ENCODE peak calls at places on chromosomes 4 and X, in five cellular contexts. T is transverse colon, J is suprapubic skin, A is astrocyte, W is cardiac muscle cell. D is an unnamed sample.

GRCh38 chr4:8280158-8280875 is 10.8 kb downstream of the HTRA3 start:
- DNase-seq in T (no peak), J (no peak), A (no peak), W (no peak), D (no peak)

GRCh38 chr4:48490012-48490679 is at the start of gene ZAR1:
- DNase-seq in T (no peak), J (no peak), A (no peak), W (no peak), D (no peak)

GRCh38 chrX:141405878-141406492 is 163.7 kb upstream of the SPANXC start:
- DNase-seq in T (no peak), J (no peak), A (peak; percentile 80), W (peak; percentile 71), D (no peak)

GRCh38 chr4:39348371-39349265 is 17.5 kb downstream of the RFC1 start:
- DNase-seq in T (no peak), J (no peak), A (peak; percentile 63), W (no peak), D (no peak)

GRCh38 chr4:54620773-54621172 is 37.0 kb upstream of the KIT start:
- DNase-seq in T (no peak), J (no peak), A (no peak), W (no peak), D (no peak)

GRCh38 chrX:152915541-152916241 is 17.8 kb downstream of the ZNF185 start:
- DNase-seq in T (no peak), J (no peak), A (peak; percentile 52), W (peak; percentile 32), D (peak; percentile 14)

GRCh38 chr4:168241953-168242352 is 76.6 kb downstream of the DDX60 start:
- DNase-seq in T (no peak), J (no peak), A (no peak), W (no peak), D (no peak)

GRCh38 chr4:119113033-119113655 is 22.5 kb upstream of the MYOZ2 start:
- DNase-seq in T (no peak), J (no peak), A (peak; percentile 94), W (peak; percentile 92), D (peak; percentile 12)

GRCh38 chr4:22129454-22130075 is 181.0 kb upstream of the KCNIP4 start:
- DNase-seq in T (peak; percentile 22), J (no peak), A (peak; percentile 9), W (peak; percentile 63), D (peak; percentile 50)

GRCh38 chrX:85052207-85052606 is 48.5 kb downstream of the APOOL start:
- DNase-seq in T (no peak), J (no peak), A (no peak), W (peak; percentile 22), D (no peak)

GRCh38 chrX:154459843-154460242 is 1.8 kb downstream of the PLXNA3 start:
- DNase-seq in T (no peak), J (no peak), A (no peak), W (no peak), D (no peak)

GRCh38 chr4:139721789-139722188 is 56.2 kb downstream of the MGST2 start:
- DNase-seq in T (no peak), J (no peak), A (no peak), W (no peak), D (no peak)

GRCh38 chr4:88812420-88812819 is 114.8 kb upstream of the NAP1L5 start:
- DNase-seq in T (no peak), J (no peak), A (no peak), W (no peak), D (no peak)

GRCh38 chr4:79227896-79228295 is 98.0 kb downstream of the NAA11 start:
- DNase-seq in T (no peak), J (no peak), A (no peak), W (peak; percentile 70), D (no peak)

GRCh38 chr4:154416183-154416543 is 75.4 kb downstream of the DCHS2 start:
- DNase-seq in T (peak; percentile 20), J (no peak), A (no peak), W (peak; percentile 4), D (peak; percentile 1)

GRCh38 chr4:153546273-153546672 is 80.1 kb downstream of the TMEM131L start:
- DNase-seq in T (no peak), J (no peak), A (no peak), W (peak; percentile 21), D (no peak)

GRCh38 chrX:104721854-104722253 is 155.9 kb downstream of the IL1RAPL2 start:
- DNase-seq in T (no peak), J (no peak), A (no peak), W (no peak), D (peak; percentile 89)

GRCh38 chrX:56994375-56995270 is 718 bp downstream of the SPIN3 start:
- DNase-seq in T (no peak), J (no peak), A (peak; percentile 1), W (peak; percentile 1), D (no peak)

GRCh38 chrX:153971124-153971631 is 440 bp downstream of the HCFC1 start:
- DNase-seq in T (peak; percentile 95), J (peak; percentile 93), A (peak; percentile 75), W (peak; percentile 92), D (peak; percentile 84)

GRCh38 chr4:177381762-177382310 is 60.4 kb downstream of the AGA start:
- DNase-seq in T (no peak), J (no peak), A (no peak), W (no peak), D (no peak)

GRCh38 chr4:52840531-52841350 is 21.4 kb upstream of the RASL11B start:
- DNase-seq in T (no peak), J (no peak), A (no peak), W (no peak), D (no peak)

GRCh38 chr4:74848774-74849173 is 54.5 kb upstream of the BTC start:
- DNase-seq in T (no peak), J (no peak), A (no peak), W (no peak), D (no peak)

GRCh38 chrX:30900227-30900626 is 11.2 kb upstream of the TAB3 start:
- DNase-seq in T (no peak), J (no peak), A (peak; percentile 32), W (no peak), D (no peak)

GRCh38 chr4:105399535-105400161 is 74.2 kb downstream of the PPA2 start:
- DNase-seq in T (no peak), J (no peak), A (peak; percentile 83), W (peak; percentile 83), D (no peak)

GRCh38 chrX:13845721-13846378 is 29.0 kb upstream of the GPM6B start:
- DNase-seq in T (no peak), J (no peak), A (peak; percentile 43), W (no peak), D (no peak)

DNA sequence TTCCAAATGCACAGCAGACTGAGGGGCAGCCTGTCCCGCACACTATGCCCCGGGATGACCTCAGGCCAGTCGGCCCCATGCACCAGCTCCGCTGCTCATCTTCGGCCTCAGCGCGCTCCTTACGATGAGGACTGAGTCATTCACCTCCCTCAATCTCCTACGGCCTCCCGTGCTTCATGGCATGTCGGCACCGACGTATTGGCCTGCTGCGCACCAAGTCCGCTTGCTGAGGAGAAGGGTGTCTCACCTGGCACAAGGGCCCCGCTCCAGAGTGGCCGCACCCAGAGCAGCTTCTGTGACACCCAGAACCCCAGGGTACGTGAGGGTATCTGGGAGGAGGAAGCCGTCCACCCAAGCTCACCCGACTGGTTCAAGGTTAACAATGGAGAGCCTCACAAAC is 35.5 kb downstream of the GAK start:
- DNase-seq in T (no peak), J (no peak), A (no peak), W (no peak), D (no peak)
- H3K36me3 ChIP-seq in T (peaks cover 30% of the 10 kb centered on the region), J (peaks cover 85% of the 10 kb centered on the region), A (peaks cover 8% of the 10 kb centered on the region), W (no peaks in the 10 kb centered on the region), D (peaks cover 15% of the 10 kb centered on the region)

GRCh38 chrX:45822124-45822523 is 621.4 kb upstream of the DIPK2B start:
- DNase-seq in T (no peak), J (no peak), A (no peak), W (no peak), D (no peak)
- H3K36me3 ChIP-seq in T (no peaks in the 10 kb centered on the region), J (no peaks in the 10 kb centered on the region), A (no peaks in the 10 kb centered on the region), W (no peaks in the 10 kb centered on the region), D (no peaks in the 10 kb centered on the region)

DNA sequence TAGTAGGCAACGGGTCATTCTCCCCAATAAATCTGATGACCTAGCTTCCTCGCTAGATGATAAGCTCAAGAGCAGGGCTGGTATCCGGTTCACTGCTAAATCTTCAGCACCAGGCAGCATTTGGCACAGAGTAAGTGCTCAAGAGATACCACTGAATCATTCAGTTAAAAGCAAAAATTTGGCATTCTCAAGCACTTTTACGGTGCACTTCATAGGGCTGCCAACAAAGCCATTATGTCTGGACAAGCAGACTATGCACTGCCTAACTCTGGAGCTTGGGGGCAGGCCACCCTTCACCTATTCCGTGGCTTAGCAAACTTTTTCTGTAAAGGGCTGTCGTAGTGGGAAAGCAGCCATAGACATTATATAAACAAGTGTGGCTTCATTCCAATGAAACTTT is 23.8 kb upstream of the CXorf38 start:
- DNase-seq in T (no peak), J (no peak), A (peak; percentile 10), W (peak; percentile 0), D (no peak)
- H3K36me3 ChIP-seq in T (peaks cover 4% of the 10 kb centered on the region), J (peaks cover 43% of the 10 kb centered on the region), A (peaks cover 22% of the 10 kb centered on the region), W (no peaks in the 10 kb centered on the region), D (peaks cover 15% of the 10 kb centered on the region)

GRCh38 chr4:143207555-143207954 is 22.8 kb downstream of the USP38 start:
- DNase-seq in T (no peak), J (no peak), A (no peak), W (peak; percentile 45), D (peak; percentile 16)
- H3K36me3 ChIP-seq in T (peaks cover 59% of the 10 kb centered on the region), J (peaks cover 35% of the 10 kb centered on the region), A (peaks cover 35% of the 10 kb centered on the region), W (peaks cover 49% of the 10 kb centered on the region), D (peaks cover 2% of the 10 kb centered on the region)

DNA sequence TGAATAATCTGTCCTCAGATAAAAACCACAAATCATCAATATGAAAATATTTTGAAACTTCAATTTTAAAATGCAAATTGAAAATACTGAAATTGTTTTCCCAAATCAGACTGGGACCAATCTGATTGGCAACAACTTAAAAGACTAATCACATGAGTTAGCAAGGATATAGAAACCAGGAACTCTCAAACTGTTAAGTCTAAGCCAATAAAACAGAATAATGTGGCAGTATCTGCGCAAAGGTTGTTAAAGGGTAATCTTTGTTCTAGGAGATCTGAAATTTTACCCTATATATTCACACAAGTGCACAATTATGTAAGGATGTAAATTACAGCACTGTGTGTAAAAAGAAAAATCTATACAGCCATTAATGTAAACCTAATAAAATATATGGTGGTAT is 29.7 kb downstream of the EIF4E start:
- DNase-seq in T (no peak), J (no peak), A (no peak), W (no peak), D (peak; percentile 26)
- H3K36me3 ChIP-seq in T (peaks cover 17% of the 10 kb centered on the region), J (peaks cover 31% of the 10 kb centered on the region), A (peaks cover 23% of the 10 kb centered on the region), W (peaks cover 27% of the 10 kb centered on the region), D (peaks cover 4% of the 10 kb centered on the region)

GRCh38 chr4:141810038-141810701 is 173.8 kb downstream of the IL15 start:
- DNase-seq in T (no peak), J (no peak), A (no peak), W (no peak), D (no peak)
- H3K36me3 ChIP-seq in T (no peaks in the 10 kb centered on the region), J (no peaks in the 10 kb centered on the region), A (no peaks in the 10 kb centered on the region), W (no peaks in the 10 kb centered on the region), D (no peaks in the 10 kb centered on the region)

GRCh38 chr4:1736820-1737219 is 15.5 kb downstream of the TACC3 start:
- DNase-seq in T (no peak), J (no peak), A (no peak), W (no peak), D (no peak)
- H3K36me3 ChIP-seq in T (peaks cover 22% of the 10 kb centered on the region), J (peaks cover 55% of the 10 kb centered on the region), A (peaks cover 25% of the 10 kb centered on the region), W (peaks cover 10% of the 10 kb centered on the region), D (peaks cover 26% of the 10 kb centered on the region)

D was measured in small intestine.